ENCODE peak calls at places on chromosomes 6 and 20, in nine cellular contexts. One of them, this sample, is unnamed.
A peak's percentile ranks its signal among the peaks of the same experiment; 100 is the strongest.

GRCh38 chr6:71512256-71512655 is 223.6 kb downstream of the OGFRL1 start:
- DNase-seq in psoas muscle: no peak
- DNase-seq in AG10803: no peak
- DNase-seq in fibroblast of the aortic adventitia: no peak
- DNase-seq in stimulated activated CD4-positive, alpha-beta T cell treated with anti-CD3 and anti-CD28 coated beads, Interleukin-1b, Interleukin-23, amount 100 ng/mL, for 24 hours: no peak
- DNase-seq in cerebellar cortex: no peak
- DNase-seq in activated naive CD4-positive, alpha-beta T cell treated with anti-CD3 and anti-CD28 coated beads, Interleukin-2, amount 10 ng/mL, durations not matched to agents 7 days and 5 days: no peak
- DNase-seq in effector CD4-positive, alpha-beta T cell: no peak
- DNase-seq in activated CD4-positive, alpha-beta T cell treated with anti-CD3 and anti-CD28 coated beads, Interleukin-2, amount 50 U/mL, for 4 hours: no peak
- DNase-seq in this sample: no peak

GRCh38 chr20:31430568-31431095 is 9.8 kb upstream of the DEFB123 start:
- DNase-seq in fibroblast of the aortic adventitia: no peak
- DNase-seq in stimulated activated CD4-positive, alpha-beta T cell treated with anti-CD3 and anti-CD28 coated beads, Interleukin-1b, Interleukin-23, amount 100 ng/mL, for 24 hours: no peak
- DNase-seq in cerebellar cortex: no peak
- DNase-seq in psoas muscle: no peak
- DNase-seq in activated CD4-positive, alpha-beta T cell treated with anti-CD3 and anti-CD28 coated beads, Interleukin-2, amount 50 U/mL, for 4 hours: no peak
- DNase-seq in AG10803: no peak
- DNase-seq in activated naive CD4-positive, alpha-beta T cell treated with anti-CD3 and anti-CD28 coated beads, Interleukin-2, amount 10 ng/mL, durations not matched to agents 7 days and 5 days: no peak
- DNase-seq in effector CD4-positive, alpha-beta T cell: no peak
- DNase-seq in this sample: no peak

GRCh38 chr6:130423044-130423443 is 57.2 kb downstream of the TMEM200A start:
- DNase-seq in AG10803: no peak
- DNase-seq in psoas muscle: no peak
- DNase-seq in activated naive CD4-positive, alpha-beta T cell treated with anti-CD3 and anti-CD28 coated beads, Interleukin-2, amount 10 ng/mL, durations not matched to agents 7 days and 5 days: no peak
- DNase-seq in fibroblast of the aortic adventitia: no peak
- DNase-seq in effector CD4-positive, alpha-beta T cell: no peak
- DNase-seq in cerebellar cortex: no peak
- DNase-seq in stimulated activated CD4-positive, alpha-beta T cell treated with anti-CD3 and anti-CD28 coated beads, Interleukin-1b, Interleukin-23, amount 100 ng/mL, for 24 hours: no peak
- DNase-seq in activated CD4-positive, alpha-beta T cell treated with anti-CD3 and anti-CD28 coated beads, Interleukin-2, amount 50 U/mL, for 4 hours: no peak
- DNase-seq in this sample: no peak

GRCh38 chr6:136820541-136820940 is 1.9 kb upstream of the PEX7 start:
- DNase-seq in effector CD4-positive, alpha-beta T cell: no peak
- DNase-seq in AG10803: no peak
- DNase-seq in activated naive CD4-positive, alpha-beta T cell treated with anti-CD3 and anti-CD28 coated beads, Interleukin-2, amount 10 ng/mL, durations not matched to agents 7 days and 5 days: no peak
- DNase-seq in psoas muscle: no peak
- DNase-seq in fibroblast of the aortic adventitia: no peak
- DNase-seq in cerebellar cortex: no peak
- DNase-seq in stimulated activated CD4-positive, alpha-beta T cell treated with anti-CD3 and anti-CD28 coated beads, Interleukin-1b, Interleukin-23, amount 100 ng/mL, for 24 hours: no peak
- DNase-seq in activated CD4-positive, alpha-beta T cell treated with anti-CD3 and anti-CD28 coated beads, Interleukin-2, amount 50 U/mL, for 4 hours: no peak
- DNase-seq in this sample: no peak

GRCh38 chr20:32674362-32674789 is 635 bp upstream of the C20orf203 start:
- DNase-seq in activated CD4-positive, alpha-beta T cell treated with anti-CD3 and anti-CD28 coated beads, Interleukin-2, amount 50 U/mL, for 4 hours: peak; percentile 70
- DNase-seq in fibroblast of the aortic adventitia: peak; percentile 65
- DNase-seq in psoas muscle: no peak
- DNase-seq in AG10803: peak; percentile 55
- DNase-seq in cerebellar cortex: no peak
- DNase-seq in stimulated activated CD4-positive, alpha-beta T cell treated with anti-CD3 and anti-CD28 coated beads, Interleukin-1b, Interleukin-23, amount 100 ng/mL, for 24 hours: peak; percentile 65
- DNase-seq in effector CD4-positive, alpha-beta T cell: peak; percentile 61
- DNase-seq in activated naive CD4-positive, alpha-beta T cell treated with anti-CD3 and anti-CD28 coated beads, Interleukin-2, amount 10 ng/mL, durations not matched to agents 7 days and 5 days: peak; percentile 84
- DNase-seq in this sample: no peak

GRCh38 chr6:113701552-113702254 is 155.4 kb upstream of the MARCKS start:
- DNase-seq in cerebellar cortex: no peak
- DNase-seq in psoas muscle: no peak
- DNase-seq in activated CD4-positive, alpha-beta T cell treated with anti-CD3 and anti-CD28 coated beads, Interleukin-2, amount 50 U/mL, for 4 hours: no peak
- DNase-seq in fibroblast of the aortic adventitia: peak; percentile 62
- DNase-seq in AG10803: no peak
- DNase-seq in effector CD4-positive, alpha-beta T cell: no peak
- DNase-seq in stimulated activated CD4-positive, alpha-beta T cell treated with anti-CD3 and anti-CD28 coated beads, Interleukin-1b, Interleukin-23, amount 100 ng/mL, for 24 hours: no peak
- DNase-seq in activated naive CD4-positive, alpha-beta T cell treated with anti-CD3 and anti-CD28 coated beads, Interleukin-2, amount 10 ng/mL, durations not matched to agents 7 days and 5 days: no peak
- DNase-seq in this sample: no peak

GRCh38 chr20:16926626-16927025 is 178.5 kb downstream of the OTOR start:
- DNase-seq in activated CD4-positive, alpha-beta T cell treated with anti-CD3 and anti-CD28 coated beads, Interleukin-2, amount 50 U/mL, for 4 hours: no peak
- DNase-seq in fibroblast of the aortic adventitia: no peak
- DNase-seq in psoas muscle: no peak
- DNase-seq in activated naive CD4-positive, alpha-beta T cell treated with anti-CD3 and anti-CD28 coated beads, Interleukin-2, amount 10 ng/mL, durations not matched to agents 7 days and 5 days: no peak
- DNase-seq in AG10803: no peak
- DNase-seq in effector CD4-positive, alpha-beta T cell: no peak
- DNase-seq in cerebellar cortex: peak; percentile 9
- DNase-seq in stimulated activated CD4-positive, alpha-beta T cell treated with anti-CD3 and anti-CD28 coated beads, Interleukin-1b, Interleukin-23, amount 100 ng/mL, for 24 hours: no peak
- DNase-seq in this sample: no peak

GRCh38 chr6:168132531-168133184 is 53.6 kb upstream of the FRMD1 start:
- DNase-seq in activated CD4-positive, alpha-beta T cell treated with anti-CD3 and anti-CD28 coated beads, Interleukin-2, amount 50 U/mL, for 4 hours: no peak
- DNase-seq in stimulated activated CD4-positive, alpha-beta T cell treated with anti-CD3 and anti-CD28 coated beads, Interleukin-1b, Interleukin-23, amount 100 ng/mL, for 24 hours: no peak
- DNase-seq in activated naive CD4-positive, alpha-beta T cell treated with anti-CD3 and anti-CD28 coated beads, Interleukin-2, amount 10 ng/mL, durations not matched to agents 7 days and 5 days: no peak
- DNase-seq in psoas muscle: peak; percentile 80
- DNase-seq in AG10803: peak; percentile 55
- DNase-seq in fibroblast of the aortic adventitia: peak; percentile 76
- DNase-seq in effector CD4-positive, alpha-beta T cell: no peak
- DNase-seq in cerebellar cortex: peak; percentile 59
- DNase-seq in this sample: peak; percentile 46

GRCh38 chr20:57498425-57499400 is 26.2 kb downstream of the CTCFL start:
- DNase-seq in AG10803: peak; percentile 21
- DNase-seq in activated naive CD4-positive, alpha-beta T cell treated with anti-CD3 and anti-CD28 coated beads, Interleukin-2, amount 10 ng/mL, durations not matched to agents 7 days and 5 days: peak; percentile 58
- DNase-seq in cerebellar cortex: no peak
- DNase-seq in activated CD4-positive, alpha-beta T cell treated with anti-CD3 and anti-CD28 coated beads, Interleukin-2, amount 50 U/mL, for 4 hours: no peak
- DNase-seq in stimulated activated CD4-positive, alpha-beta T cell treated with anti-CD3 and anti-CD28 coated beads, Interleukin-1b, Interleukin-23, amount 100 ng/mL, for 24 hours: no peak
- DNase-seq in fibroblast of the aortic adventitia: peak; percentile 30
- DNase-seq in psoas muscle: no peak
- DNase-seq in effector CD4-positive, alpha-beta T cell: no peak
- DNase-seq in this sample: no peak